ENCODE peak calls at places on chromosomes 6 and 20, in ten cellular contexts. E, H, R, C, S, T, L, N, M and X are unnamed samples.

GRCh38 chr6:113445201-113445600 is 411.9 kb upstream of the MARCKS start:
- DNase-seq in R (no peak), S (no peak), H (no peak), L (no peak), T (no peak), N (no peak), E (no peak), M (no peak), C (no peak), X (no peak)

GRCh38 chr6:142728367-142728766 is 216.6 kb downstream of the HIVEP2 start:
- DNase-seq in N (no peak), T (no peak), E (peak), M (no peak), L (no peak), C (no peak), H (no peak), R (peak), S (no peak), X (no peak)

GRCh38 chr20:31543966-31544598 is 29.8 kb downstream of the HM13 start:
- DNase-seq in H (no peak), C (no peak), L (no peak), E (no peak), T (no peak), M (no peak), S (peak), N (no peak), R (no peak), X (peak)

GRCh38 chr6:52415333-52415732 is 4.8 kb upstream of the EFHC1 start:
- DNase-seq in C (no peak), H (no peak), R (no peak), T (no peak), S (no peak), L (no peak), E (no peak), N (no peak), M (no peak), X (no peak)

GRCh38 chr6:87670707-87671106 is 31.3 kb downstream of the AKIRIN2 start:
- DNase-seq in S (no peak), E (no peak), M (no peak), L (no peak), C (no peak), N (no peak), T (no peak), R (no peak), H (no peak), X (no peak)

GRCh38 chr20:20084296-20084752 is 32.0 kb downstream of the CFAP61 start:
- DNase-seq in S (no peak), N (no peak), E (no peak), L (no peak), R (no peak), H (peak), C (no peak), M (no peak), T (peak), X (no peak)

GRCh38 chr6:8549381-8549780 is 114.0 kb upstream of the SLC35B3 start:
- DNase-seq in N (no peak), C (no peak), R (no peak), E (no peak), L (no peak), M (no peak), T (no peak), S (no peak), H (no peak), X (no peak)

GRCh38 chr20:57654998-57655811 is 35.0 kb upstream of the ZBP1 start:
- DNase-seq in R (no peak), H (no peak), S (no peak), N (no peak), E (no peak), L (no peak), T (no peak), C (no peak), M (no peak), X (no peak)

GRCh38 chr20:13649548-13649947 is 10.8 kb upstream of the TASP1 start:
- DNase-seq in R (no peak), T (no peak), L (no peak), H (no peak), N (no peak), C (no peak), S (peak), E (no peak), M (no peak), X (no peak)

GRCh38 chr6:158069800-158070195 is 88.1 kb downstream of the SYNJ2 start:
- DNase-seq in S (peak), M (no peak), R (no peak), L (no peak), N (no peak), H (no peak), T (no peak), C (no peak), E (no peak), X (no peak)

GRCh38 chr6:87174078-87174579 is 18.8 kb downstream of the ZNF292 start:
- DNase-seq in R (no peak), H (no peak), M (no peak), L (no peak), T (no peak), S (no peak), C (no peak), E (no peak), N (no peak), X (no peak)

GRCh38 chr20:57902478-57902877 is 192.7 kb upstream of the PMEPA1 start:
- DNase-seq in E (peak), L (no peak), R (no peak), N (no peak), M (no peak), C (peak), H (no peak), S (no peak), T (no peak), X (peak)

GRCh38 chr20:51715873-51716215 is 52.3 kb downstream of the ATP9A start:
- DNase-seq in E (no peak), H (no peak), S (no peak), L (no peak), N (no peak), R (no peak), M (no peak), C (no peak), T (no peak), X (no peak)

GRCh38 chr20:10927011-10927583 is 253.3 kb upstream of the JAG1 start:
- DNase-seq in T (no peak), R (peak), M (no peak), N (no peak), S (no peak), H (no peak), L (no peak), C (no peak), E (no peak), X (no peak)

GRCh38 chr6:163147988-163148387 is 266.5 kb upstream of the QKI start:
- DNase-seq in S (no peak), M (no peak), L (no peak), N (no peak), H (no peak), C (no peak), T (peak), E (peak), R (no peak), X (no peak)

GRCh38 chr6:25511386-25511785 is 140.6 kb upstream of the SCGN start:
- DNase-seq in E (no peak), H (no peak), S (no peak), T (no peak), C (no peak), L (no peak), R (no peak), N (no peak), M (no peak), X (no peak)

GRCh38 chr6:154668156-154668555 is 65.1 kb upstream of the SCAF8 start:
- DNase-seq in N (no peak), H (no peak), E (no peak), S (no peak), T (no peak), M (no peak), C (no peak), R (no peak), L (no peak), X (no peak)

GRCh38 chr6:52155791-52156576 is 30.2 kb upstream of the IL17A start:
- DNase-seq in L (no peak), C (peak), R (peak), S (no peak), H (no peak), E (peak), N (no peak), T (no peak), M (no peak), X (no peak)

GRCh38 chr6:96675617-96676016 is 112.7 kb downstream of the FHL5 start:
- DNase-seq in N (no peak), H (no peak), L (no peak), T (peak), R (peak), C (no peak), E (no peak), S (no peak), M (no peak), X (no peak)

GRCh38 chr20:9912858-9913434 is 74.1 kb upstream of the PAK5 start:
- DNase-seq in E (peak), S (peak), R (peak), L (no peak), H (no peak), C (no peak), N (peak), T (peak), M (peak), X (peak)

GRCh38 chr20:4937422-4938319 is 63.6 kb downstream of the SLC23A2 start:
- DNase-seq in N (no peak), M (no peak), H (no peak), S (no peak), T (no peak), L (no peak), C (no peak), R (peak), E (no peak), X (no peak)

GRCh38 chr6:33761922-33762629 is 15.4 kb upstream of the IP6K3 start:
- DNase-seq in N (peak), H (peak), S (peak), R (peak), E (peak), M (peak), C (peak), L (no peak), T (peak), X (no peak)

GRCh38 chr20:23115823-23116222 is 29.7 kb upstream of the CD93 start:
- DNase-seq in T (no peak), N (no peak), S (peak), L (no peak), E (no peak), R (no peak), M (no peak), H (no peak), C (no peak), X (no peak)

GRCh38 chr20:14801591-14802325 is 464.3 kb upstream of the FLRT3 start:
- DNase-seq in C (no peak), N (no peak), H (no peak), E (no peak), M (no peak), T (no peak), L (no peak), R (no peak), S (no peak), X (no peak)

GRCh38 chr6:129502261-129502660 is 207.7 kb downstream of the ARHGAP18 start:
- DNase-seq in S (no peak), N (no peak), R (no peak), T (no peak), H (no peak), E (no peak), L (no peak), M (no peak), C (no peak), X (no peak)

GRCh38 chr6:25035451-25036435 is 100.0 kb upstream of the RIPOR2 start:
- DNase-seq in R (no peak), E (no peak), M (no peak), S (peak), H (no peak), C (no peak), T (peak), N (no peak), L (no peak), X (no peak)

GRCh38 chr6:36104836-36105235 is 25.5 kb upstream of the MAPK13 start:
- DNase-seq in E (no peak), C (no peak), N (no peak), T (peak), H (no peak), M (no peak), R (no peak), S (no peak), L (no peak), X (peak)

GRCh38 chr6:105596284-105596755 is 193.4 kb upstream of the PREP start:
- DNase-seq in T (no peak), S (peak), N (no peak), M (no peak), R (no peak), L (no peak), C (no peak), E (no peak), H (no peak), X (peak)

GRCh38 chr6:168132531-168133184 is 53.6 kb upstream of the FRMD1 start:
- DNase-seq in N (no peak), L (no peak), R (no peak), H (peak), M (peak), C (no peak), E (peak), S (peak), T (peak), X (no peak)

GRCh38 chr6:6826961-6827360 is 238.4 kb downstream of the LY86 start:
- DNase-seq in R (no peak), L (no peak), S (no peak), N (no peak), H (no peak), T (no peak), E (no peak), C (no peak), M (no peak), X (no peak)

GRCh38 chr6:83138758-83139157 is 54.3 kb downstream of the PGM3 start:
- DNase-seq in M (no peak), C (no peak), T (no peak), R (no peak), L (no peak), H (no peak), E (no peak), N (no peak), S (no peak), X (no peak)

GRCh38 chr6:69668916-69669315 is 127.9 kb downstream of the LMBRD1 start:
- DNase-seq in S (no peak), E (no peak), M (no peak), H (no peak), L (no peak), R (no peak), T (no peak), N (no peak), C (no peak), X (no peak)

GRCh38 chr6:112407191-112407590 is 60.1 kb downstream of the RFPL4B start:
- DNase-seq in E (no peak), C (no peak), T (no peak), M (no peak), H (no peak), N (no peak), L (no peak), S (no peak), R (no peak), X (no peak)

GRCh38 chr6:11011787-11012234 is 32.3 kb downstream of the ELOVL2 start:
- DNase-seq in M (no peak), N (no peak), L (no peak), T (no peak), C (no peak), S (no peak), H (no peak), E (peak), R (no peak), X (no peak)

GRCh38 chr6:110359554-110359953 is 1.4 kb upstream of the METTL24 start:
- DNase-seq in E (no peak), C (no peak), R (no peak), T (no peak), N (no peak), S (no peak), M (no peak), H (no peak), L (no peak), X (no peak)

GRCh38 chr6:20159781-20160540 is 52.3 kb downstream of the MBOAT1 start:
- DNase-seq in M (no peak), L (no peak), S (peak), C (no peak), R (no peak), T (peak), N (no peak), H (no peak), E (no peak), X (peak)

GRCh38 chr6:124356276-124356810 is 552.7 kb downstream of the NKAIN2 start:
- DNase-seq in H (no peak), N (no peak), R (no peak), L (no peak), S (no peak), M (no peak), T (peak), E (no peak), C (no peak), X (no peak)